ENCODE peak calls at places on chromosomes 3 and 15, in four cellular contexts. A, W, Y and N are unnamed samples.

GRCh38 chr3:170410428-170411029 is 8.1 kb upstream of the CLDN11 start:
- DNase-seq in A (peak; percentile 38), W (no peak), Y (peak; percentile 67), N (peak; percentile 43)

GRCh38 chr15:92645051-92645631 is 10.4 kb downstream of the FAM174B start:
- DNase-seq in A (no peak), W (no peak), Y (no peak), N (no peak)

GRCh38 chr3:14793126-14793857 is 25.5 kb upstream of the FGD5 start:
- DNase-seq in A (no peak), W (no peak), Y (no peak), N (no peak)

GRCh38 chr3:57227204-57227929 is at the start of gene APPL1:
- DNase-seq in A (peak; percentile 84), W (peak; percentile 85), Y (peak; percentile 86), N (peak; percentile 90)

GRCh38 chr3:136621628-136622027 is 130.6 kb downstream of the STAG1 start:
- DNase-seq in A (peak; percentile 58), W (peak; percentile 76), Y (no peak), N (no peak)

GRCh38 chr15:91944334-91944733 is 90.8 kb downstream of the SLCO3A1 start:
- DNase-seq in A (no peak), W (no peak), Y (no peak), N (no peak)

GRCh38 chr3:128502712-128503111 is 9.7 kb upstream of the GATA2 start:
- DNase-seq in A (no peak), W (no peak), Y (no peak), N (no peak)

GRCh38 chr3:141537866-141538265 is 51.0 kb downstream of the RASA2 start:
- DNase-seq in A (no peak), W (no peak), Y (no peak), N (no peak)

GRCh38 chr15:31264534-31265089 is 62.0 kb upstream of the KLF13 start:
- DNase-seq in A (no peak), W (no peak), Y (no peak), N (no peak)

GRCh38 chr3:179852117-179852886 is 184.4 kb downstream of the PEX5L start:
- DNase-seq in A (peak; percentile 5), W (peak; percentile 92), Y (peak; percentile 15), N (no peak)

GRCh38 chr15:63466378-63467192 is 37.8 kb upstream of the USP3 start:
- DNase-seq in A (peak; percentile 61), W (peak; percentile 70), Y (peak; percentile 88), N (peak; percentile 55)

GRCh38 chr3:169664034-169664820 is 715 bp upstream of the MECOM start:
- DNase-seq in A (no peak), W (no peak), Y (no peak), N (no peak)

GRCh38 chr3:172298247-172298646 is 150.0 kb downstream of the GHSR start:
- DNase-seq in A (no peak), W (no peak), Y (no peak), N (no peak)

GRCh38 chr3:17775073-17775472 is 32.6 kb upstream of the TBC1D5 start:
- DNase-seq in A (no peak), W (no peak), Y (no peak), N (no peak)

GRCh38 chr15:64571857-64572291 is 111.5 kb downstream of the ZNF609 start:
- DNase-seq in A (no peak), W (no peak), Y (peak; percentile 65), N (peak; percentile 57)

GRCh38 chr15:52234596-52235541 is 43.7 kb upstream of the GNB5 start:
- DNase-seq in A (no peak), W (no peak), Y (peak; percentile 81), N (no peak)

GRCh38 chr15:67839358-67839928 is 402 bp downstream of the RNU6-1 start:
- DNase-seq in A (peak; percentile 40), W (peak; percentile 27), Y (peak; percentile 80), N (peak; percentile 57)

GRCh38 chr3:14286887-14287496 is 108.4 kb downstream of the LSM3 start:
- DNase-seq in A (no peak), W (no peak), Y (no peak), N (no peak)

GRCh38 chr3:154050766-154051165 is 70.4 kb upstream of the ARHGEF26 start:
- DNase-seq in A (peak; percentile 32), W (no peak), Y (no peak), N (no peak)

GRCh38 chr3:81425198-81425868 is 336.1 kb downstream of the GBE1 start:
- DNase-seq in A (no peak), W (peak; percentile 1), Y (no peak), N (no peak)

GRCh38 chr15:31329640-31330010 is 3.0 kb downstream of the KLF13 start:
- DNase-seq in A (no peak), W (no peak), Y (no peak), N (no peak)

GRCh38 chr3:82633319-82633718 is 871.9 kb upstream of the GBE1 start:
- DNase-seq in A (no peak), W (no peak), Y (no peak), N (no peak)

GRCh38 chr3:16485024-16485992 is 28.2 kb downstream of the RFTN1 start:
- DNase-seq in A (peak; percentile 18), W (no peak), Y (no peak), N (no peak)

GRCh38 chr15:39939487-39940452 is 5.9 kb downstream of the EIF2AK4 start:
- DNase-seq in A (peak; percentile 23), W (no peak), Y (peak; percentile 52), N (no peak)

GRCh38 chr15:99431661-99432091 is 134.1 kb upstream of the MEF2A start:
- DNase-seq in A (no peak), W (no peak), Y (no peak), N (no peak)

GRCh38 chr3:27279153-27279552 is 90.0 kb downstream of the NEK10 start:
- DNase-seq in A (peak; percentile 34), W (no peak), Y (peak; percentile 9), N (no peak)

GRCh38 chr3:170524072-170524471 is 61.8 kb downstream of the SLC7A14 start:
- DNase-seq in A (no peak), W (peak; percentile 61), Y (no peak), N (no peak)

GRCh38 chr3:140924097-140924873 is 17.4 kb upstream of the SLC25A36 start:
- DNase-seq in A (no peak), W (no peak), Y (no peak), N (no peak)

GRCh38 chr3:86996261-86996955 is 5.5 kb upstream of the VGLL3 start:
- DNase-seq in A (no peak), W (peak; percentile 25), Y (no peak), N (no peak)

GRCh38 chr3:155753038-155753647 is 8.3 kb upstream of the PLCH1 start:
- DNase-seq in A (peak; percentile 38), W (peak; percentile 39), Y (peak; percentile 68), N (peak; percentile 89)

GRCh38 chr3:9955067-9955502 is 2.9 kb upstream of the PRRT3 start:
- DNase-seq in A (no peak), W (peak; percentile 40), Y (no peak), N (no peak)

GRCh38 chr15:40964634-40965033 is 11.4 kb downstream of the CHAC1 start:
- DNase-seq in A (no peak), W (no peak), Y (no peak), N (no peak)

GRCh38 chr15:40054056-40054745 is 15.2 kb upstream of the SRP14 start:
- DNase-seq in A (no peak), W (peak; percentile 31), Y (peak; percentile 65), N (no peak)

GRCh38 chr3:122774564-122774963 is 19.1 kb downstream of the HSPBAP1 start:
- DNase-seq in A (peak; percentile 15), W (peak; percentile 75), Y (no peak), N (no peak)

GRCh38 chr3:183895296-183895695 is 10.6 kb upstream of the PARL start:
- DNase-seq in A (peak; percentile 58), W (peak; percentile 55), Y (peak; percentile 80), N (peak; percentile 72)